ENCODE peak calls at places on chromosome 9, in ten cellular contexts. T, M, O, R, S, F, Z, K, L and A are unnamed samples.

GRCh38 chr9:131237931-131238401 is 38.3 kb downstream of the FAM78A start:
- DNase-seq in Z (peak), R (peak), O (peak), K (peak), F (peak), M (peak), L (peak), S (peak), T (peak), A (peak)

GRCh38 chr9:37034320-37034937 is 361 bp upstream of the PAX5 start:
- DNase-seq in Z (no peak), F (no peak), M (no peak), S (no peak), O (no peak), R (no peak), L (peak), K (peak), T (no peak), A (peak)

GRCh38 chr9:120446681-120447080 is 133.3 kb downstream of the CDK5RAP2 start:
- DNase-seq in Z (no peak), F (no peak), M (no peak), R (no peak), O (no peak), K (no peak), S (no peak), T (peak), L (no peak), A (no peak)

GRCh38 chr9:36980148-36980974 is 53.7 kb downstream of the PAX5 start:
- DNase-seq in Z (no peak), M (no peak), T (no peak), S (no peak), K (peak), R (no peak), F (no peak), O (no peak), L (no peak), A (peak)

GRCh38 chr9:93117924-93118862 is 15.9 kb downstream of the NINJ1 start:
- DNase-seq in L (no peak), F (no peak), T (no peak), K (no peak), O (no peak), S (no peak), M (peak), R (no peak), Z (no peak), A (no peak)

GRCh38 chr9:18979367-18979766 is 53.6 kb downstream of the SAXO1 start:
- DNase-seq in T (peak), M (no peak), O (peak), S (no peak), L (no peak), F (no peak), Z (no peak), R (no peak), K (no peak), A (no peak)

GRCh38 chr9:28365020-28365640 is 791.8 kb upstream of the C9orf72 start:
- DNase-seq in O (peak), F (no peak), K (no peak), L (no peak), T (peak), Z (peak), M (no peak), S (no peak), R (no peak), A (no peak)

GRCh38 chr9:89874351-89875321 is 269.8 kb downstream of the GADD45G start:
- DNase-seq in F (no peak), T (no peak), M (peak), O (no peak), S (no peak), Z (no peak), K (no peak), R (peak), L (peak), A (no peak)

GRCh38 chr9:121582641-121583040 is 68.8 kb upstream of the DAB2IP start:
- DNase-seq in M (no peak), R (no peak), Z (no peak), O (no peak), L (no peak), S (no peak), F (no peak), K (peak), T (no peak), A (peak)

GRCh38 chr9:93587651-93588347 is 11.4 kb downstream of the PHF2 start:
- DNase-seq in T (no peak), S (no peak), R (no peak), K (no peak), M (no peak), O (no peak), Z (no peak), F (no peak), L (no peak), A (no peak)

GRCh38 chr9:123470121-123470851 is 114.3 kb downstream of the CRB2 start:
- DNase-seq in L (no peak), S (no peak), F (no peak), O (no peak), K (peak), T (peak), R (no peak), Z (no peak), M (no peak), A (peak)

GRCh38 chr9:128152133-128152780 is 3.0 kb downstream of the LCN2 start:
- DNase-seq in Z (no peak), L (no peak), O (no peak), S (no peak), K (no peak), M (no peak), T (no peak), R (no peak), F (no peak), A (no peak)

GRCh38 chr9:565528-565927 is 276.0 kb upstream of the DMRT1 start:
- DNase-seq in K (no peak), M (no peak), S (no peak), O (no peak), R (no peak), F (no peak), L (no peak), Z (no peak), T (no peak), A (no peak)

GRCh38 chr9:114216976-114217375 is 61.6 kb downstream of the COL27A1 start:
- DNase-seq in T (no peak), O (no peak), M (no peak), Z (no peak), R (no peak), S (no peak), K (no peak), L (no peak), F (no peak), A (no peak)

GRCh38 chr9:27519466-27520465 is 4.3 kb upstream of the IFNK start:
- DNase-seq in T (no peak), S (no peak), Z (no peak), F (no peak), O (peak), R (no peak), K (no peak), M (no peak), L (no peak), A (no peak)

GRCh38 chr9:88280816-88281382 is 107.3 kb upstream of the SPIN1 start:
- DNase-seq in S (no peak), R (no peak), Z (peak), T (peak), O (peak), M (no peak), F (no peak), L (peak), K (no peak), A (peak)

GRCh38 chr9:137176302-137177182 is 4.7 kb upstream of the TMEM210 start:
- DNase-seq in M (no peak), L (peak), S (no peak), K (peak), T (peak), O (peak), F (no peak), Z (peak), R (no peak), A (peak)

GRCh38 chr9:109314011-109314531 is 6.8 kb downstream of the EPB41L4B start:
- DNase-seq in Z (no peak), S (no peak), R (no peak), O (no peak), K (no peak), T (no peak), F (no peak), L (no peak), M (no peak), A (no peak)

GRCh38 chr9:124594215-124594614 is 87.0 kb upstream of the NR5A1 start:
- DNase-seq in T (peak), Z (no peak), M (no peak), O (no peak), K (no peak), F (no peak), S (no peak), R (no peak), L (no peak), A (no peak)

GRCh38 chr9:126232461-126232860 is 94.2 kb upstream of the MVB12B start:
- DNase-seq in L (no peak), Z (no peak), M (no peak), F (no peak), R (no peak), T (no peak), S (no peak), K (no peak), O (no peak), A (no peak)

GRCh38 chr9:112271466-112272098 is 61.8 kb downstream of the PTBP3 start:
- DNase-seq in K (no peak), R (no peak), T (no peak), O (peak), S (no peak), M (no peak), Z (no peak), F (no peak), L (no peak), A (no peak)

GRCh38 chr9:3436629-3437028 is 89.2 kb downstream of the RFX3 start:
- DNase-seq in O (peak), M (no peak), F (no peak), S (no peak), R (no peak), K (no peak), Z (no peak), L (no peak), T (peak), A (no peak)

GRCh38 chr9:137694962-137695875 is 76.4 kb downstream of the EHMT1 start:
- DNase-seq in T (peak), R (peak), S (no peak), F (no peak), O (no peak), K (peak), M (peak), Z (peak), L (peak), A (peak)

GRCh38 chr9:70395652-70396051 is 18.8 kb downstream of the KLF9 start:
- DNase-seq in O (no peak), Z (no peak), R (no peak), F (no peak), K (no peak), L (no peak), M (no peak), T (no peak), S (no peak), A (no peak)

GRCh38 chr9:34983209-34983608 is 6.3 kb upstream of the DNAJB5 start:
- DNase-seq in R (no peak), L (no peak), F (no peak), S (no peak), Z (no peak), K (peak), M (no peak), O (no peak), T (no peak), A (peak)

GRCh38 chr9:114798793-114799427 is 6.9 kb downstream of the TNFSF15 start:
- DNase-seq in F (no peak), S (no peak), R (no peak), Z (no peak), L (no peak), M (no peak), K (no peak), O (no peak), T (no peak), A (no peak)

GRCh38 chr9:18849910-18850677 is 182.9 kb downstream of the SAXO1 start:
- DNase-seq in K (no peak), O (no peak), M (no peak), F (no peak), T (no peak), L (no peak), S (no peak), R (no peak), Z (no peak), A (no peak)

GRCh38 chr9:93267681-93268505 is 84.0 kb downstream of the WNK2 start:
- DNase-seq in O (no peak), R (no peak), T (no peak), K (no peak), F (no peak), S (no peak), M (no peak), Z (no peak), L (no peak), A (no peak)

GRCh38 chr9:83706703-83707517 is 848 bp downstream of the UBQLN1 start:
- DNase-seq in F (no peak), R (no peak), K (peak), S (peak), L (peak), Z (peak), T (peak), M (peak), O (peak), A (peak)

GRCh38 chr9:113454914-113455761 is 8.4 kb upstream of the RGS3 start:
- DNase-seq in M (peak), T (peak), L (peak), O (peak), R (no peak), F (peak), S (no peak), K (no peak), Z (no peak), A (no peak)

GRCh38 chr9:69141851-69142250 is 32.2 kb upstream of the TJP2 start:
- DNase-seq in F (no peak), K (no peak), M (no peak), R (no peak), O (no peak), T (no peak), S (no peak), Z (no peak), L (no peak), A (no peak)

GRCh38 chr9:134498767-134499166 is 142.8 kb upstream of the COL5A1 start:
- DNase-seq in F (no peak), S (no peak), T (no peak), R (no peak), Z (no peak), M (no peak), K (no peak), L (no peak), O (no peak), A (no peak)

GRCh38 chr9:138048184-138048583 is 170.6 kb downstream of the CACNA1B start:
- DNase-seq in M (no peak), T (no peak), L (no peak), F (no peak), O (no peak), S (no peak), Z (no peak), K (no peak), R (no peak), A (no peak)

GRCh38 chr9:91047993-91048607 is 246.5 kb downstream of the SYK start:
- DNase-seq in O (peak), M (no peak), T (peak), R (no peak), S (no peak), K (no peak), F (no peak), Z (no peak), L (no peak), A (no peak)

GRCh38 chr9:79470957-79471356 is 100.8 kb upstream of the TLE4 start:
- DNase-seq in R (no peak), L (no peak), S (no peak), O (no peak), F (no peak), M (no peak), K (no peak), Z (no peak), T (no peak), A (no peak)

GRCh38 chr9:79809477-79809876 is 237.7 kb downstream of the TLE4 start:
- DNase-seq in T (no peak), R (no peak), M (no peak), K (no peak), O (peak), Z (no peak), L (no peak), S (no peak), F (no peak), A (no peak)

GRCh38 chr9:137014166-137014565 is 13.9 kb downstream of the ABCA2 start:
- DNase-seq in M (no peak), F (no peak), R (no peak), T (no peak), S (no peak), K (no peak), Z (no peak), O (no peak), L (no peak), A (no peak)

GRCh38 chr9:21056931-21057330 is 20.8 kb downstream of the IFNB1 start:
- DNase-seq in F (peak), O (peak), T (peak), K (no peak), L (no peak), M (no peak), S (no peak), R (no peak), Z (no peak), A (no peak)

GRCh38 chr9:3732077-3733038 is 206.6 kb upstream of the RFX3 start:
- DNase-seq in M (no peak), T (peak), O (peak), F (peak), S (no peak), L (peak), K (peak), R (peak), Z (peak), A (peak)